ENCODE peak calls at places on chromosomes 16 and 17, in four cellular contexts. Q is tibial nerve; M is stimulated activated CD8-positive, alpha-beta memory T cell treated with anti-CD3 and anti-CD28 coated beads, Interleukin-15, amount 100 ng/mL, for 48 hours; P is HS-27A. H is an unnamed sample.

GRCh38 chr16:70331588-70332358 is 14.9 kb upstream of the DDX19A start:
- DNase-seq in Q (no peak), M (no peak), P (no peak), H (no peak)

GRCh38 chr17:15926039-15926740 is 18.7 kb upstream of the ADORA2B start:
- DNase-seq in Q (no peak), M (no peak), P (no peak), H (no peak)

GRCh38 chr17:58352843-58353719 is 1.1 kb upstream of the SUPT4H1 start:
- DNase-seq in Q (no peak), M (no peak), P (no peak), H (no peak)

GRCh38 chr16:75541236-75541635 is 5.3 kb upstream of the CHST5 start:
- DNase-seq in Q (no peak), M (no peak), P (no peak), H (no peak)

GRCh38 chr17:78708510-78708973 is 73.5 kb downstream of the CYTH1 start:
- DNase-seq in Q (peak; percentile 20), M (peak; percentile 27), P (peak; percentile 14), H (peak; percentile 50)

GRCh38 chr17:34499576-34499975 is 79.8 kb upstream of the TMEM132E start:
- DNase-seq in Q (no peak), M (no peak), P (no peak), H (no peak)

GRCh38 chr16:31696968-31697743 is 169.5 kb downstream of the AHSP start:
- DNase-seq in Q (no peak), M (no peak), P (no peak), H (no peak)

GRCh38 chr17:14095202-14095601 is 25.9 kb downstream of the COX10 start:
- DNase-seq in Q (no peak), M (no peak), P (no peak), H (no peak)

GRCh38 chr17:27415090-27415795 is 41.0 kb upstream of the KSR1 start:
- DNase-seq in Q (no peak), M (no peak), P (no peak), H (no peak)

GRCh38 chr16:6977291-6977690 is 355.4 kb upstream of the RBFOX1 start:
- DNase-seq in Q (no peak), M (no peak), P (no peak), H (no peak)

GRCh38 chr16:35239561-35239960 is 1780.1 kb downstream of the TP53TG3F start:
- DNase-seq in Q (no peak), M (no peak), P (no peak), H (no peak)

GRCh38 chr16:19595043-19595767 is 39.7 kb downstream of the VPS35L start:
- DNase-seq in Q (no peak), M (no peak), P (no peak), H (no peak)

GRCh38 chr16:15996432-15997109 is 47.2 kb downstream of the ABCC1 start:
- DNase-seq in Q (peak; percentile 58), M (no peak), P (peak; percentile 94), H (no peak)

GRCh38 chr16:57689772-57690558 is 4.6 kb upstream of the DRC7 start:
- DNase-seq in Q (no peak), M (peak; percentile 42), P (no peak), H (peak; percentile 56)

GRCh38 chr16:2439598-2439997 is 10.4 kb downstream of the CCNF start:
- DNase-seq in Q (no peak), M (no peak), P (no peak), H (no peak)

GRCh38 chr17:55140751-55141150 is 124.0 kb upstream of the HLF start:
- DNase-seq in Q (no peak), M (no peak), P (no peak), H (no peak)

GRCh38 chr17:69175812-69176517 is 34.3 kb upstream of the ABCA6 start:
- DNase-seq in Q (no peak), M (no peak), P (peak; percentile 62), H (no peak)

GRCh38 chr17:81863833-81864768 is 3.8 kb upstream of the P4HB start:
- DNase-seq in Q (no peak), M (no peak), P (no peak), H (no peak)

GRCh38 chr16:57540906-57541753 is 1.3 kb upstream of the ADGRG5 start:
- DNase-seq in Q (no peak), M (no peak), P (no peak), H (peak; percentile 85)

GRCh38 chr17:82978765-82979349 is 100.6 kb upstream of the METRNL start:
- DNase-seq in Q (no peak), M (no peak), P (no peak), H (no peak)

GRCh38 chr17:63546308-63547082 is 3.8 kb upstream of the DCAF7 start:
- DNase-seq in Q (no peak), M (no peak), P (no peak), H (peak; percentile 76)

GRCh38 chr17:238964-239259 is 57.5 kb upstream of the DOC2B start:
- DNase-seq in Q (no peak), M (no peak), P (no peak), H (no peak)

GRCh38 chr17:11889266-11889665 is 108.0 kb downstream of the ZNF18 start:
- DNase-seq in Q (no peak), M (no peak), P (no peak), H (no peak)

GRCh38 chr16:1942810-1943726 is at the start of gene MSRB1:
- DNase-seq in Q (peak; percentile 100), M (peak; percentile 99), P (peak; percentile 71), H (peak; percentile 99)

GRCh38 chr17:17032131-17032692 is 10.0 kb upstream of the MPRIP start:
- DNase-seq in Q (no peak), M (no peak), P (peak; percentile 83), H (no peak)

GRCh38 chr16:85431431-85432124 is 181.5 kb upstream of the GSE1 start:
- DNase-seq in Q (no peak), M (no peak), P (no peak), H (no peak)

GRCh38 chr17:48055531-48056245 is 7.5 kb downstream of the NFE2L1 start:
- DNase-seq in Q (no peak), M (peak; percentile 35), P (no peak), H (no peak)

GRCh38 chr17:3575506-3575905 is 17.9 kb upstream of the TRPV3 start:
- DNase-seq in Q (no peak), M (no peak), P (no peak), H (peak; percentile 48)

GRCh38 chr17:11996722-11997146 is 541 bp downstream of the ZNF18 start:
- DNase-seq in Q (no peak), M (no peak), P (peak; percentile 47), H (no peak)

GRCh38 chr17:77365584-77366186 is 224.9 kb downstream of the SEC14L1 start:
- DNase-seq in Q (no peak), M (no peak), P (peak; percentile 27), H (peak; percentile 78)

GRCh38 chr17:27653572-27653971 is 22.6 kb downstream of the LGALS9 start:
- DNase-seq in Q (no peak), M (no peak), P (no peak), H (no peak)

GRCh38 chr17:1588781-1589585 is 26.4 kb upstream of the PITPNA start:
- DNase-seq in Q (no peak), M (no peak), P (no peak), H (no peak)

GRCh38 chr16:79372504-79373184 is 227.9 kb downstream of the MAF start:
- DNase-seq in Q (no peak), M (peak; percentile 34), P (no peak), H (no peak)

GRCh38 chr17:82443465-82444283 is 6.9 kb downstream of the CYBC1 start:
- DNase-seq in Q (no peak), M (no peak), P (no peak), H (no peak)